ENCODE peak calls at places on chromosomes 13 and 19, in seven cellular contexts. E is NCI-H774; G is DMS 273 treated with DMSO at 0.1 percent for 48 hours; Y is HuH-7.5; D is glutamatergic neuron; K is stimulated activated CD4-positive, alpha-beta T cell treated with anti-CD3 and anti-CD28 coated beads, Interleukin-1b, Interleukin-23, amount 100 ng/mL, for 24 hours; M is left ventricle myocardium inferior. B is an unnamed sample.

GRCh38 chr13:21735621-21736401 is 64.9 kb downstream of the FGF9 start:
- DNase-seq in E (no peak), G (no peak), Y (no peak), D (no peak), K (no peak), M (peak), B (no peak)

GRCh38 chr19:41376241-41376997 is at the start of gene TMEM91:
- DNase-seq in E (peak), G (no peak), Y (peak), D (peak), K (no peak), M (peak), B (no peak)

GRCh38 chr19:10228393-10228792 is 2.7 kb downstream of the S1PR2 start:
- DNase-seq in E (no peak), G (no peak), Y (no peak), D (no peak), K (no peak), M (no peak), B (no peak)

GRCh38 chr19:29483944-29484581 is 41.7 kb upstream of the VSTM2B start:
- DNase-seq in E (no peak), G (no peak), Y (no peak), D (no peak), K (no peak), M (no peak), B (no peak)

GRCh38 chr19:45764487-45764886 is 4.6 kb downstream of the SIX5 start:
- DNase-seq in E (no peak), G (no peak), Y (no peak), D (no peak), K (no peak), M (no peak), B (no peak)

GRCh38 chr13:31556376-31556775 is 182.9 kb upstream of the RXFP2 start:
- DNase-seq in E (no peak), G (no peak), Y (no peak), D (no peak), K (no peak), M (no peak), B (peak)

GRCh38 chr13:22800726-22801401 is 379.9 kb upstream of the SGCG start:
- DNase-seq in E (no peak), G (no peak), Y (no peak), D (no peak), K (no peak), M (peak), B (no peak)

GRCh38 chr13:49308104-49308875 is 60.6 kb downstream of the CDADC1 start:
- DNase-seq in E (no peak), G (no peak), Y (no peak), D (no peak), K (no peak), M (peak), B (peak)

GRCh38 chr19:34475026-34475974 is 6.3 kb upstream of the WTIP start:
- DNase-seq in E (no peak), G (no peak), Y (no peak), D (no peak), K (no peak), M (no peak), B (peak)

GRCh38 chr13:44576396-44577235 is 486 bp upstream of the TSC22D1 start:
- DNase-seq in E (no peak), G (no peak), Y (no peak), D (peak), K (no peak), M (peak), B (no peak)

GRCh38 chr13:71864981-71865857 is 1.8 kb downstream of the DACH1 start:
- DNase-seq in E (no peak), G (no peak), Y (peak), D (peak), K (no peak), M (peak), B (no peak)

GRCh38 chr13:110442946-110443632 is 118.4 kb downstream of the RAB20 start:
- DNase-seq in E (no peak), G (no peak), Y (no peak), D (no peak), K (no peak), M (no peak), B (no peak)

GRCh38 chr19:48997972-48998371 is 4.3 kb downstream of the RUVBL2 start:
- DNase-seq in E (peak), G (peak), Y (peak), D (peak), K (peak), M (no peak), B (no peak)

GRCh38 chr13:36006347-36006746 is 124.8 kb downstream of the DCLK1 start:
- DNase-seq in E (no peak), G (no peak), Y (no peak), D (no peak), K (no peak), M (no peak), B (no peak)

GRCh38 chr13:105721056-105721455 is 814.4 kb downstream of the EFNB2 start:
- DNase-seq in E (no peak), G (no peak), Y (no peak), D (no peak), K (no peak), M (no peak), B (no peak)

GRCh38 chr19:4258181-4258580 is 11.3 kb downstream of the YJU2 start:
- DNase-seq in E (no peak), G (no peak), Y (no peak), D (no peak), K (no peak), M (no peak), B (no peak)

GRCh38 chr13:90015565-90016507 is 1331.7 kb upstream of the MIR17HG start:
- DNase-seq in E (no peak), G (no peak), Y (no peak), D (no peak), K (no peak), M (no peak), B (no peak)

GRCh38 chr19:18776288-18776594 is 14.9 kb downstream of the COMP start:
- DNase-seq in E (no peak), G (no peak), Y (no peak), D (no peak), K (no peak), M (no peak), B (no peak)

GRCh38 chr13:30679483-30680330 is 55.6 kb upstream of the ALOX5AP start:
- DNase-seq in E (no peak), G (no peak), Y (no peak), D (peak), K (no peak), M (no peak), B (no peak)

GRCh38 chr19:6065685-6066365 is 44.5 kb downstream of the RFX2 start:
- DNase-seq in E (peak), G (no peak), Y (peak), D (no peak), K (no peak), M (peak), B (no peak)

GRCh38 chr19:4878491-4878968 is 11.1 kb upstream of the PLIN3 start:
- DNase-seq in E (no peak), G (no peak), Y (no peak), D (no peak), K (no peak), M (peak), B (no peak)

GRCh38 chr13:71860547-71861131 is 6.4 kb downstream of the DACH1 start:
- DNase-seq in E (no peak), G (no peak), Y (no peak), D (no peak), K (no peak), M (no peak), B (no peak)

GRCh38 chr13:40916207-40916998 is 102.7 kb downstream of the ELF1 start:
- DNase-seq in E (no peak), G (no peak), Y (no peak), D (no peak), K (no peak), M (no peak), B (no peak)

GRCh38 chr19:19409235-19410030 is 4.0 kb downstream of the GATAD2A start:
- DNase-seq in E (no peak), G (no peak), Y (no peak), D (no peak), K (no peak), M (no peak), B (no peak)

GRCh38 chr19:38883286-38883685 is 5.2 kb upstream of the RINL start:
- DNase-seq in E (no peak), G (no peak), Y (no peak), D (no peak), K (no peak), M (no peak), B (no peak)

GRCh38 chr19:10352764-10353671 is 13.6 kb upstream of the ICAM3 start:
- DNase-seq in E (no peak), G (no peak), Y (no peak), D (peak), K (no peak), M (peak), B (no peak)